ENCODE peak calls at places on chromosomes 1 and 21, in nine cellular contexts. Q is cardiac muscle cell, G is IMR-90, E is fibroblast of lung, B is heart right ventricle, P is GM10248, A is natural killer cell, W is thoracic aorta, C is type B pancreatic cell. Y is an unnamed sample.

GRCh38 chr21:23949493-23949892 is 1657.8 kb downstream of the MRPL39 start:
- DNase-seq in Q (no peak), G (no peak), E (no peak), B (no peak), P (no peak), A (no peak), W (no peak), C (no peak), Y (no peak)

GRCh38 chr1:39976732-39977131 is 21.8 kb downstream of the MFSD2A start:
- DNase-seq in Q (peak), G (no peak), E (peak), B (no peak), P (no peak), A (no peak), W (no peak), C (no peak), Y (no peak)

GRCh38 chr1:207828485-207829158 is 76.8 kb downstream of the CD46 start:
- DNase-seq in Q (peak), G (peak), E (peak), B (peak), P (peak), A (peak), W (no peak), C (no peak), Y (no peak)

GRCh38 chr1:103788377-103788776 is 38.7 kb downstream of the AMY1C start:
- DNase-seq in Q (no peak), G (no peak), E (peak), B (no peak), P (no peak), A (no peak), W (no peak), C (no peak), Y (no peak)

GRCh38 chr1:24970399-24970753 is 40.3 kb upstream of the RUNX3 start:
- DNase-seq in Q (peak), G (peak), E (peak), B (no peak), P (no peak), A (no peak), W (no peak), C (no peak), Y (no peak)

GRCh38 chr1:97925161-97925560 is 4.3 kb upstream of the DPYD start:
- DNase-seq in Q (no peak), G (no peak), E (no peak), B (no peak), P (no peak), A (no peak), W (no peak), C (no peak), Y (no peak)

GRCh38 chr1:116075981-116076380 is 35.2 kb upstream of the MAB21L3 start:
- DNase-seq in Q (no peak), G (no peak), E (peak), B (no peak), P (no peak), A (no peak), W (no peak), C (no peak), Y (no peak)

GRCh38 chr1:87335175-87335992 is 6.7 kb downstream of the LMO4 start:
- DNase-seq in Q (peak), G (peak), E (peak), B (peak), P (peak), A (peak), W (no peak), C (peak), Y (peak)

GRCh38 chr21:29521872-29522271 is 223.2 kb downstream of the BACH1 start:
- DNase-seq in Q (no peak), G (no peak), E (no peak), B (no peak), P (no peak), A (no peak), W (no peak), C (no peak), Y (no peak)

GRCh38 chr1:86703696-86704455 is 500 bp upstream of the SH3GLB1 start:
- DNase-seq in Q (no peak), G (no peak), E (peak), B (no peak), P (peak), A (no peak), W (no peak), C (no peak), Y (peak)

GRCh38 chr1:12040457-12041051 is 21.3 kb downstream of the MIIP start:
- DNase-seq in Q (peak), G (peak), E (peak), B (no peak), P (peak), A (no peak), W (no peak), C (no peak), Y (peak)

GRCh38 chr1:50023292-50024159 is at the start of gene AGBL4:
- DNase-seq in Q (peak), G (no peak), E (peak), B (peak), P (peak), A (no peak), W (no peak), C (no peak), Y (no peak)

GRCh38 chr1:24929091-24929875 is 793 bp downstream of the RUNX3 start:
- DNase-seq in Q (peak), G (no peak), E (no peak), B (no peak), P (no peak), A (peak), W (no peak), C (no peak), Y (no peak)

GRCh38 chr1:234912541-234913312 is 215.9 kb downstream of the TOMM20 start:
- DNase-seq in Q (no peak), G (no peak), E (peak), B (no peak), P (no peak), A (no peak), W (no peak), C (no peak), Y (no peak)

GRCh38 chr1:178093150-178093957 is 550 bp upstream of the RASAL2 start:
- DNase-seq in Q (peak), G (peak), E (peak), B (peak), P (peak), A (no peak), W (peak), C (peak), Y (peak)

GRCh38 chr1:5403935-5404334 is 588.3 kb downstream of the NPHP4 start:
- DNase-seq in Q (no peak), G (no peak), E (no peak), B (no peak), P (no peak), A (no peak), W (no peak), C (no peak), Y (no peak)

GRCh38 chr1:12075195-12076114 is 12.4 kb downstream of the TNFRSF8 start:
- DNase-seq in Q (peak), G (peak), E (peak), B (no peak), P (no peak), A (no peak), W (no peak), C (no peak), Y (no peak)

GRCh38 chr1:111750856-111751255 is 4.8 kb upstream of the DDX20 start:
- DNase-seq in Q (no peak), G (no peak), E (no peak), B (no peak), P (no peak), A (no peak), W (no peak), C (no peak), Y (no peak)

GRCh38 chr1:222709700-222710153 is 2.6 kb downstream of the AIDA start:
- DNase-seq in Q (peak), G (peak), E (peak), B (no peak), P (no peak), A (no peak), W (no peak), C (no peak), Y (no peak)

GRCh38 chr1:178639326-178639725 is 85.7 kb upstream of the RALGPS2 start:
- DNase-seq in Q (no peak), G (peak), E (no peak), B (no peak), P (no peak), A (no peak), W (no peak), C (no peak), Y (no peak)

GRCh38 chr1:197397899-197398298 is 129.8 kb downstream of the CRB1 start:
- DNase-seq in Q (no peak), G (no peak), E (no peak), B (no peak), P (no peak), A (no peak), W (no peak), C (no peak), Y (no peak)

GRCh38 chr1:89464008-89464407 is 60.6 kb upstream of the LRRC8B start:
- DNase-seq in Q (no peak), G (no peak), E (no peak), B (no peak), P (no peak), A (no peak), W (no peak), C (no peak), Y (no peak)

GRCh38 chr1:160261526-160261877 is 847 bp downstream of the DCAF8 start:
- DNase-seq in Q (peak), G (peak), E (peak), B (no peak), P (peak), A (peak), W (no peak), C (no peak), Y (peak)

GRCh38 chr1:16082283-16083038 is 9.0 kb upstream of the FAM131C start:
- DNase-seq in Q (peak), G (peak), E (peak), B (peak), P (peak), A (peak), W (no peak), C (no peak), Y (peak)

GRCh38 chr1:226862900-226863299 is 7.5 kb upstream of the PSEN2 start:
- DNase-seq in Q (peak), G (peak), E (peak), B (no peak), P (no peak), A (no peak), W (no peak), C (no peak), Y (no peak)

GRCh38 chr1:8866792-8867415 is 11.6 kb downstream of the ENO1 start:
- DNase-seq in Q (no peak), G (no peak), E (no peak), B (no peak), P (no peak), A (no peak), W (no peak), C (no peak), Y (no peak)

GRCh38 chr1:223747838-223748335 is 35.5 kb downstream of the CAPN2 start:
- DNase-seq in Q (peak), G (peak), E (peak), B (peak), P (no peak), A (no peak), W (no peak), C (no peak), Y (no peak)

GRCh38 chr1:68107771-68108170 is 57.3 kb upstream of the DIRAS3 start:
- DNase-seq in Q (peak), G (peak), E (peak), B (no peak), P (no peak), A (no peak), W (no peak), C (no peak), Y (no peak)

GRCh38 chr1:68115308-68115707 is 64.9 kb upstream of the DIRAS3 start:
- DNase-seq in Q (no peak), G (no peak), E (no peak), B (no peak), P (no peak), A (no peak), W (no peak), C (no peak), Y (no peak)

GRCh38 chr1:68113961-68114360 is 63.5 kb upstream of the DIRAS3 start:
- DNase-seq in Q (no peak), G (no peak), E (no peak), B (no peak), P (no peak), A (no peak), W (no peak), C (no peak), Y (no peak)

GRCh38 chr1:68112835-68113243 is 62.4 kb upstream of the DIRAS3 start:
- DNase-seq in Q (peak), G (peak), E (peak), B (no peak), P (no peak), A (no peak), W (no peak), C (no peak), Y (no peak)

DNA sequence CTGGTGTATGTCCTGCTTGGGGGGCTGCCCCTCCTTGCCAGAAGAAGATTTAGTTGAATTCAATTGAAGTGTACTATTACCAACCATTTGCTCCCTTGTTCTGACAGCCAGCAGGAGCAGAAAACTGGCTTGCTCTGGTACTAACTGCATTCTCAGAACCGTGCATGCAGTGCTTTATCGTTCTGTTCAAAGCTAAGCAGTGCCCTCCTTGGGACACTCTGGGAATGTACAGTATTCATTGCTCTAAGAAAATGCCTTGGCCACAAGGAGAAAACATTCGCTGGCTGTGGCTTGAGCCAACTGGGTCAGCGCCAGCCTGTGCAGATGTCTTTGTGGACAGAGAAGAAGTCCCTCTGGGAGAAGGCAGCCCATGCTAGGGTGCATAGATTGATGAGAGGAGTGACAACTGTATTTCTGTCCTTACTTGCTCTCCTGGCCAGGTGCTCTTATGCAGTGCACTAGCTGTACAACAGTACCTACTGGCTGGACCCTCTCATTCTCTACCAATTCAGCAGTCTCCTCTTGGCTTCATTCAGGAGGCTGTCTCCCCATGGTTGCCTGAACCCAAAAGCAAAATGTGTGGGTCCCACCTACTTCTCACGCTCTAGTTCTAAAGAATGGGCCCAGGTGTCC is 61.5 kb upstream of the DIRAS3 start:
- DNase-seq in Q (peak), G (peak), E (peak), B (peak), P (no peak), A (no peak), W (no peak), C (no peak), Y (no peak)
- TF ChIP-seq CTCF in Q (peak), G (peak), E (peak), B (peak), P (no peak), A (no peak), W (peak), C (peak), Y (no peak)

GRCh38 chr1:63126104-63126503 is 196.3 kb upstream of the FOXD3 start:
- DNase-seq in Q (no peak), G (no peak), E (no peak), B (no peak), P (no peak), A (no peak), W (no peak), C (no peak), Y (no peak)
- TF ChIP-seq CTCF in Q (no peak), G (no peak), E (no peak), B (no peak), P (no peak), A (no peak), W (no peak), C (no peak), Y (no peak)

GRCh38 chr1:1206376-1207253 is at the start of gene TNFRSF18:
- DNase-seq in Q (no peak), G (no peak), E (peak), B (peak), P (peak), A (peak), W (no peak), C (no peak), Y (peak)
- TF ChIP-seq CTCF in Q (peak), G (no peak), E (no peak), B (no peak), P (no peak), A (no peak), W (no peak), C (no peak), Y (no peak)

GRCh38 chr1:29120367-29120766 is 3.3 kb downstream of the TMEM200B start:
- DNase-seq in Q (no peak), G (no peak), E (no peak), B (no peak), P (no peak), A (no peak), W (no peak), C (no peak), Y (no peak)

GRCh38 chr1:29121951-29122661 is 1.6 kb downstream of the TMEM200B start:
- DNase-seq in Q (peak), G (peak), E (peak), B (peak), P (no peak), A (no peak), W (no peak), C (peak), Y (peak)

GRCh38 chr1:29122662-29122986 is 1.1 kb downstream of the TMEM200B start:
- DNase-seq in Q (peak), G (peak), E (peak), B (peak), P (no peak), A (no peak), W (no peak), C (no peak), Y (peak)

GRCh38 chr1:29120955-29121485 is 2.7 kb downstream of the TMEM200B start:
- DNase-seq in Q (peak), G (peak), E (peak), B (peak), P (peak), A (peak), W (no peak), C (peak), Y (peak)

DNA sequence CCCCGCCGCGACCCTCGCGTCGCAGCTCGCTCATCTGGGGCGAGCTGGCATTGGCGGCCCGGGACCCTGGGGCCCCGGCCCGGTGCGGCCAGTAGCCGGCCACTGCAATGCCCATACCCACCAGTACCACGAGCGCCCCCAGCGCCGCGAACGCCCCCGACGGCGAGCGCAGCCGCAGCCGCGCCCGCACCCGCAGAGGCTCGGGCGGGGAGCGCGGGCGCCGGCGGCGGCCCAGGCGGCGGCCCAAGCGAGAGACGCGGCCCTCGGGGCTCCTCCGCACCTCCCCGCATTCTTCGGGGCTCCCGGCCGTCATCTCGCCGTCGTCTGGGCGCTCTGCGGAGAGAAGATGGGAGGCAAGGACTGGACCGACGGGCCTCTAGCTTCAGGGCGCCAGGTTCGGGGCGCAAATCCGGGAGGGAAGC is 2.2 kb downstream of the TMEM200B start:
- DNase-seq in Q (peak), G (no peak), E (no peak), B (no peak), P (no peak), A (no peak), W (no peak), C (no peak), Y (peak)
- TF ChIP-seq CTCF in Q (no peak), G (no peak), E (no peak), B (peak), P (no peak), A (no peak), W (peak), C (peak), Y (no peak)